ENCODE peak calls at places on chromosomes 2 and 18, in ten cellular contexts. N is hepatocyte, V is K562, H is upper lobe of right lung, X is transverse colon, S is heart right ventricle, R is HCT116, Q is psoas muscle, L is sigmoid colon, W is spleen. G is an unnamed sample.

GRCh38 chr2:206056286-206056685 is 29.7 kb downstream of the INO80D start:
- DNase-seq in X (no peak), S (no peak), L (no peak), Q (no peak), H (peak; percentile 32), R (no peak), V (no peak), N (no peak), W (no peak), G (no peak)

GRCh38 chr2:237956402-237956736 is 10.4 kb upstream of the UBE2F start:
- DNase-seq in L (no peak), N (no peak), R (no peak), V (no peak), H (no peak), S (no peak), Q (no peak), X (no peak), W (no peak), G (no peak)

GRCh38 chr2:240928476-240929363 is 22.6 kb downstream of the CROCC2 start:
- DNase-seq in H (peak; percentile 45), R (no peak), L (peak; percentile 17), X (no peak), W (peak; percentile 47), N (no peak), S (no peak), Q (peak; percentile 19), V (no peak), G (no peak)

GRCh38 chr18:48989304-48990284 is 38.8 kb upstream of the SMAD7 start:
- DNase-seq in S (no peak), V (no peak), R (no peak), W (no peak), N (no peak), L (no peak), H (no peak), X (no peak), Q (peak; percentile 29), G (no peak)

GRCh38 chr2:120722603-120723421 is 12.9 kb upstream of the GLI2 start:
- DNase-seq in Q (no peak), N (no peak), H (peak; percentile 22), S (no peak), L (no peak), R (no peak), X (no peak), V (no peak), W (peak; percentile 36), G (no peak)

GRCh38 chr18:57839942-57840381 is 36.8 kb upstream of the ATP8B1 start:
- DNase-seq in W (no peak), H (no peak), Q (no peak), N (no peak), R (no peak), L (no peak), S (no peak), V (no peak), X (no peak), G (no peak)

GRCh38 chr2:231182500-231182899 is 15.9 kb upstream of the ARMC9 start:
- DNase-seq in L (no peak), S (no peak), H (no peak), W (no peak), N (no peak), V (peak; percentile 23), Q (no peak), R (no peak), X (no peak), G (no peak)

GRCh38 chr18:50560681-50561629 is 1.1 kb downstream of the MAPK4 start:
- DNase-seq in V (no peak), L (no peak), H (no peak), W (no peak), S (peak; percentile 11), Q (no peak), R (no peak), X (no peak), N (peak; percentile 35), G (no peak)

GRCh38 chr2:240884745-240885144 is 11.2 kb downstream of the MAB21L4 start:
- DNase-seq in R (no peak), W (no peak), N (no peak), H (no peak), Q (no peak), S (no peak), X (no peak), L (no peak), V (no peak), G (no peak)

GRCh38 chr2:58479557-58480120 is 238.5 kb upstream of the FANCL start:
- DNase-seq in L (no peak), N (no peak), Q (no peak), H (no peak), W (no peak), V (no peak), R (no peak), X (no peak), S (no peak), G (no peak)

GRCh38 chr2:224688996-224689395 is 27.2 kb downstream of the CCDC195 start:
- DNase-seq in R (no peak), W (no peak), Q (no peak), X (no peak), V (no peak), L (no peak), S (no peak), N (no peak), H (no peak), G (no peak)

DNA sequence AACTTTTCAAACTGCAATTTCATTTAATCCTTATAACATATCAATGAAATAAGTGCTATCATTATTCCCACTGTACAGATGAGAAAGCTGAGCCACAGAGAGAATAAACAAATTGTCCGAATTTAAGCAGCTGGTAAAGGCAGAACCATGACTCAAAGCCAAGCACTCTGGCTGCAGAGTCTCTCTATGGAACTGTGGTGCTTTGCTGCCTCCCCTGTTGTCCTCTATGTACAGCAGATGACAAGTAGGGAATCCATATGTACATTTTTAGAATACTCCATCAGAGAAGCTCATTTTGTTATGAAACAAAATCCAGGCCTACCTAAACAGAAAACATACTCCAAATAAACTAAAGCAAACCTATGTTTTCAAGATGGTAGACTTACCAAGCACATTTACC is 45.1 kb downstream of the FARSB start:
- DNase-seq in N (no peak), L (no peak), V (no peak), X (no peak), S (no peak), R (no peak), W (no peak), Q (no peak), H (no peak), G (no peak)
- H3K4me3 ChIP-seq in N (no peak overlapping the region), L (no peak overlapping the region), V (no peak overlapping the region), X (no peak overlapping the region), S (no peak overlapping the region), R (no peak overlapping the region), W (no peak overlapping the region), Q (no peak overlapping the region), H (no peak overlapping the region), G (no peak overlapping the region)

GRCh38 chr2:163681765-163682164 is 54.0 kb downstream of the FIGN start:
- DNase-seq in S (no peak), W (no peak), X (no peak), V (no peak), H (no peak), Q (no peak), L (peak; percentile 86), R (no peak), N (no peak), G (no peak)

GRCh38 chr2:163687213-163687612 is 48.6 kb downstream of the FIGN start:
- DNase-seq in X (no peak), S (no peak), W (no peak), R (no peak), H (no peak), Q (no peak), N (no peak), L (no peak), V (no peak), G (no peak)

GRCh38 chr2:163686289-163686688 is 49.5 kb downstream of the FIGN start:
- DNase-seq in W (no peak), L (no peak), S (no peak), R (no peak), V (no peak), X (no peak), Q (no peak), N (no peak), H (no peak), G (no peak)

GRCh38 chr2:163682695-163683094 is 53.1 kb downstream of the FIGN start:
- DNase-seq in R (no peak), W (no peak), H (no peak), Q (no peak), S (no peak), V (no peak), L (no peak), N (peak; percentile 11), X (no peak), G (no peak)
- TF ChIP-seq CTCF in R (no peak), W (no peak), H (peak; percentile 10), Q (peak; percentile 5), S (no peak), V (no peak), L (no peak), N (no peak), X (no peak), G (no peak)

GRCh38 chr2:105786231-105787230 is 41.8 kb downstream of the NCK2 start:
- DNase-seq in S (no peak), L (no peak), W (no peak), N (no peak), Q (no peak), V (no peak), R (no peak), H (no peak), X (no peak), G (no peak)

GRCh38 chr2:105790467-105791118 is 45.9 kb downstream of the NCK2 start:
- DNase-seq in X (peak; percentile 79), Q (peak; percentile 52), N (peak; percentile 45), W (no peak), H (no peak), L (no peak), S (no peak), V (no peak), R (no peak), G (no peak)

GRCh38 chr2:105787376-105788318 is 42.9 kb downstream of the NCK2 start:
- DNase-seq in Q (no peak), W (no peak), V (peak; percentile 43), S (no peak), H (no peak), L (no peak), N (no peak), X (no peak), R (no peak), G (no peak)

GRCh38 chr2:105789745-105790466 is 45.2 kb downstream of the NCK2 start:
- DNase-seq in H (no peak), S (no peak), L (no peak), W (no peak), X (peak; percentile 36), V (no peak), N (no peak), R (no peak), Q (peak; percentile 75), G (no peak)

GRCh38 chr2:105788670-105789290 is 44.1 kb downstream of the NCK2 start:
- DNase-seq in H (no peak), W (no peak), V (no peak), R (no peak), L (no peak), Q (no peak), N (no peak), X (no peak), S (no peak), G (no peak)
- H3K4me1 ChIP-seq in H (peaks cover 23% of the 10 kb centered on the region), W (peaks cover 97% of the 10 kb centered on the region), V (peaks cover 28% of the 10 kb centered on the region), R (peaks cover 18% of the 10 kb centered on the region), L (no peaks in the 10 kb centered on the region), Q (peaks cover 32% of the 10 kb centered on the region), N (peaks cover 11% of the 10 kb centered on the region), X (peaks cover 24% of the 10 kb centered on the region), S (peaks cover 21% of the 10 kb centered on the region), G (no peaks in the 10 kb centered on the region)

DNA sequence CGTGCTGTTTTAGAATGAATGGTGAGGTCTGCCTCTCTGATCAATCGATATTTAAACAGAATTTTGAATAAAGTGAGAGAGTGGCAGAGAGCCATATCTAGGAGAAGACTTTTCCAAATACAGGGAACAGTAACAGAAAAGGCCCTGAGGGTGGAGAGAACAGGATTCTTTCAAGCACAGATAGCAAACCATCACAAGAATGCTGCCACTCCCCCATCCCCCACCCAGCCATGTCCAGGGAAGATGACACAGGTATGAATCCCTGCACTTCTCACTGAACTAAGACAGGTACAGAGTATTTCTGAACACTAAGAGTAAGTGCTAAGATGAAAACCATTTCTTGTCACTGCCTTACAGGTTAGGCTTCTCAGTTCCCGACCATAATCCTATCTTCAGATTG is 23.6 kb downstream of the LRATD1 start:
- DNase-seq in L (no peak), H (no peak), S (no peak), V (no peak), Q (no peak), W (no peak), R (no peak), X (no peak), N (no peak), G (no peak)
- H3K4me3 ChIP-seq in L (no peak overlapping the region), H (no peak overlapping the region), S (no peak overlapping the region), V (no peak overlapping the region), Q (no peak overlapping the region), W (no peak overlapping the region), R (no peak overlapping the region), X (no peak overlapping the region), N (no peak overlapping the region), G (no peak overlapping the region)

G was measured in BE2C.